ENCODE peak calls at places on chromosomes 6 and 20, in four cellular contexts. E is GM12878, Z is IMR-90, X is K562. N is an unnamed sample.

GRCh38 chr6:34511923-34512737 is 44.0 kb downstream of the SPDEF start:
- DNase-seq in E (no peak), Z (no peak), X (no peak), N (no peak)

GRCh38 chr6:63572733-63573139 is 456 bp downstream of the LOC128125822 start:
- DNase-seq in E (no peak), Z (no peak), X (peak), N (no peak)

GRCh38 chr6:99822741-99823512 is 171.1 kb downstream of the MCHR2 start:
- DNase-seq in E (no peak), Z (peak), X (peak), N (peak)

GRCh38 chr20:58498445-58499068 is 16.6 kb downstream of the APCDD1L start:
- DNase-seq in E (no peak), Z (no peak), X (no peak), N (no peak)

GRCh38 chr6:35370124-35370741 is 27.9 kb downstream of the PPARD start:
- DNase-seq in E (no peak), Z (peak), X (no peak), N (peak)

GRCh38 chr20:48723308-48724264 is 104.2 kb downstream of the PREX1 start:
- DNase-seq in E (no peak), Z (no peak), X (no peak), N (no peak)

GRCh38 chr6:20211037-20211940 is 980 bp downstream of the MBOAT1 start:
- DNase-seq in E (no peak), Z (peak), X (no peak), N (no peak)

GRCh38 chr20:41321003-41321402 is 3.5 kb upstream of the ZHX3 start:
- DNase-seq in E (no peak), Z (no peak), X (no peak), N (no peak)

GRCh38 chr6:53532942-53533341 is 12.0 kb downstream of the GCLC start:
- DNase-seq in E (no peak), Z (no peak), X (no peak), N (no peak)

GRCh38 chr6:148779142-148779562 is 32.3 kb downstream of the UST start:
- DNase-seq in E (no peak), Z (peak), X (no peak), N (no peak)

GRCh38 chr6:74277749-74278148 is 581.7 kb downstream of the CD109 start:
- DNase-seq in E (no peak), Z (peak), X (no peak), N (no peak)

GRCh38 chr6:17768388-17768787 is 61.7 kb upstream of the NUP153 start:
- DNase-seq in E (no peak), Z (peak), X (no peak), N (no peak)

GRCh38 chr6:9100869-9101575 is 665.7 kb upstream of the SLC35B3 start:
- DNase-seq in E (no peak), Z (no peak), X (no peak), N (no peak)

GRCh38 chr6:149451361-149452061 is 33.3 kb downstream of the ZC3H12D start:
- DNase-seq in E (no peak), Z (no peak), X (no peak), N (no peak)

DNA sequence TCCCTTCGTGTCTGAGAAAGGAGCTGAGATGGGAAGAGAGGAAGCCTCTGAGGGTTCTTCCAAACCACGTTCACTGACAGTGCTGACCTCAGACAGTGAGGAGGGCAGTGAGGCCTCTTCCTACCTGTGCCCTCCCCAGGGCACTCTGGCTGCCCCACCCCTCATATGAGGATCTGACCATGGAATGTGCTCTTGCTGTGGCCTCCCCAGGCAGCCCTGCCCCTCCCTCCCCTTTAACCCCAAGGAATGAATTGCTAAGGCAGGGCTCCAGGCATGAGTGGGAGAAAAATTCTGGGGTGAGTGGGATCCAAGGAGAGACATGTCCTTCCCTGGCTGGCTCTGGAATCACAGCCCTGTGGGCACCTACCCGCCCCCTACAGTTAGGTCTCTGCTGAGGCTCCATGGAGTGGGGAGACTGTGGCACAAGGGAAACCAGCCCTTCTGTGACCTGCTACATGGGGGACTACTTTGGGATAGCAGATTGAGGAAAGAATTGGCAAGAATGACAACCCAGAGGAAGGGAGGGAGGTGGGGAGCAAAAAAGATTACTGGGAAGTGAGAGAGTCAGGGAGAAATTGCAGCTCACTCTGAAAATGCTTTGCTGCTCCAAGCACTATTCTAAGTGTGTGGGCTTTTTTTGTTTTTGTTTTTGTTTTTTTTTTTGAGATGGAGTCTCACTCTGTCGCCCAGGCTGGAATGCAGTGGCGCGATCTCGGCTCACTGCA is 29.4 kb downstream of the TNXB start:
- DNase-seq in E (no peak), Z (no peak), X (no peak), N (no peak)
- TF ChIP-seq CTCF in E (no peak), Z (no peak), X (no peak), N (no peak)

DNA sequence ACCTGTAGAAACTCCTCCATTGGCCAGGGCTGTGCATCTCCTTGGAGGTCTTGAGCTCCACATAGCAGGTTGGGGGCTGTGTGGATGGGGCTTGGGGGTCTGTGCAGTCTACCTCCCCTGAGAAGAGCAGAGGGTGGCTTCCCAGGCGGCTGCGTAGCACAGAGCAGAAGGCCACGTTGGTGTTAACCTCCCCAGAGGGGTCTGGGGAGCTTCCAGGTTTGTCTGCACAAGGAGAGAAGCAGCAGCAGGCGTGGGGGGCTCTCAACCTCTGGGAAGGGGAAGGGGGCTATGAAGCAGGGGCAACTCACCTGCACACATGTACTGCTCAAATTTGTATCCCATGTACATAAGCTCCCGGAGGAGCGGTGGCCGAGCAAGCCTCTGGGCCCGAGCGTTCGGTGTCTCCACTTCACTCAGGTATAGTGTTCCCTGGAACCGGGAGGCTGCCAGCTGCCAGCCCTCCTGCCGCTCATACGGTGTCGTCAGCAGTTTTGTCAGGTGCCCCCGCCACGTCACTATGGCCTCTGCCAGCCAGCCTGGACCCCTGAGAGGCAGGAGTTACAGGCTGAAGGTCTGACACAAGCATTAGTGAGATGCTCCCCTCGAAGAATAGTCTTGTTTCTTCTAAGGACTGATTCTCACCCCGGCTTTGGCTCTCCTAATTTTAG is 1.2 kb downstream of the DXO start:
- DNase-seq in E (no peak), Z (no peak), X (no peak), N (no peak)
- TF ChIP-seq ELK1 in E (no peak), Z (no peak), X (no peak), N (no peak)

GRCh38 chr6:79632580-79632979 is 1.5 kb downstream of the SH3BGRL2 start:
- DNase-seq in E (no peak), Z (peak), X (no peak), N (no peak)

GRCh38 chr6:79631800-79632172 is 657 bp downstream of the SH3BGRL2 start:
- DNase-seq in E (no peak), Z (no peak), X (no peak), N (no peak)

GRCh38 chr6:79630400-79630882 is 688 bp upstream of the SH3BGRL2 start:
- DNase-seq in E (no peak), Z (no peak), X (no peak), N (no peak)

GRCh38 chr6:79628466-79629288 is 2.5 kb upstream of the SH3BGRL2 start:
- DNase-seq in E (no peak), Z (no peak), X (no peak), N (no peak)

DNA sequence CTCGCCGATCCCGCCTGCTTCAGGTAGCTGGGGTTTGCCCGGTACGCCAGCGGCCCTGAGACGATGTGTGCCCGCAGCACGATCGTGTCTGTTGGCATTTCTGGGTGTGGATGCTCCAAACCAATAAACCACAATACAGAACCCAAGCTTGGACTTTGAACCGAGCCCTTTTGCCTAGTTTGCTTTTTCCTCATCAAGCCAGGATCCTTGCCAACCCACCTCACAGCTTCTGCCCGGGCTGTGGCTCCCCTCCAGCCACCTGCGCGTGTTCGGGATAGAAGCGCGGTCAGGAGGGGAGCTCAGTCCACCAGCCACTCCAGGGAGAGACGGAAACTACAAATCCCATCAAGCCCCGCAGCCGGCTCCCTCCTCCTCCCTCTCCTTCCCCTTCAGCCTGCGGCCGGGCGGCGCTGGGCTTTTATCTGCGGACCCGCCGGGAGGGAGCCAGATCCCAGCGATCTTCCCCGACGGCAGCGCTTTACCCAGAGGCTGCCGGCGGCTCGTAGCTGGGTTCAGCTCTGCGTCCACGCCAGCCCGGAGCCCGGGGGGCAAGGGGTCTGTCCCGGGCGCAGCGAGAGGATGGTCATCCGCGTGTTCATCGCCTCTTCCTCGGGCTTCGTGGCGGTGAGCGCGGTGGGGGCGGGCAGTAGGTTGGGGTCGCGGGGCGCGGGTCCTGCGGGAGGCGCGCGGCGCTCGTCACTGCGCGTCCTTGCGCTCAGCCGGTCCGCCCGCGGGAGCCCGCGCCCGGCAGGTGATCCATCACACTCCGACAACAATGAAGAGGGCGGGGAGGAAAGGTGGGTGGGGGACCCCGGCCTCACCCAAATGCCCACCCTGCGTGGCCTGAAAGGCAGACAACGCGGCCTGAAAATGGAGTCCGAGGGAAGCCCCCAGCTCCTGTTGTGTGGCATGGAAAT is at the start of gene SH3BGRL2:
- DNase-seq in E (no peak), Z (peak), X (peak), N (peak)
- TF ChIP-seq POLR2A in E (no peak), Z (no peak), X (peak), N (no peak)

GRCh38 chr6:144149894-144150672 is at the start of gene STX11:
- DNase-seq in E (peak), Z (peak), X (peak), N (peak)

GRCh38 chr6:144151010-144151727 is 852 bp downstream of the STX11 start:
- DNase-seq in E (peak), Z (no peak), X (no peak), N (no peak)

GRCh38 chr6:144149558-144149893 is 791 bp upstream of the STX11 start:
- DNase-seq in E (no peak), Z (no peak), X (no peak), N (no peak)

GRCh38 chr6:144148891-144149290 is 1.4 kb upstream of the STX11 start:
- DNase-seq in E (no peak), Z (peak), X (no peak), N (no peak)

GRCh38 chr6:144150673-144151009 is 324 bp downstream of the STX11 start:
- DNase-seq in E (no peak), Z (peak), X (peak), N (peak)
- TF ChIP-seq CTCF in E (peak), Z (no peak), X (no peak), N (no peak)

GRCh38 chr6:6784514-6785162 is 196.1 kb downstream of the LY86 start:
- DNase-seq in E (no peak), Z (no peak), X (no peak), N (no peak)

GRCh38 chr6:6783736-6784135 is 195.2 kb downstream of the LY86 start:
- DNase-seq in E (no peak), Z (no peak), X (no peak), N (no peak)

GRCh38 chr6:6781877-6782236 is 193.3 kb downstream of the LY86 start:
- DNase-seq in E (no peak), Z (no peak), X (no peak), N (no peak)

GRCh38 chr6:6780231-6780630 is 191.7 kb downstream of the LY86 start:
- DNase-seq in E (no peak), Z (no peak), X (no peak), N (no peak)

GRCh38 chr6:6781172-6781876 is 192.8 kb downstream of the LY86 start:
- DNase-seq in E (no peak), Z (peak), X (no peak), N (peak)
- TF ChIP-seq ELK1 in E (no peak), Z (no peak), X (no peak), N (no peak)

GRCh38 chr6:6588064-6588923 is at the start of gene LY86:
- DNase-seq in E (peak), Z (no peak), X (no peak), N (no peak)
- TF ChIP-seq POLR2A in E (peak), Z (no peak), X (no peak), N (no peak)

GRCh38 chr6:6220718-6221117 is 99.7 kb downstream of the F13A1 start:
- DNase-seq in E (no peak), Z (no peak), X (no peak), N (no peak)
- TF ChIP-seq CTCF in E (peak), Z (no peak), X (no peak), N (peak)

DNA sequence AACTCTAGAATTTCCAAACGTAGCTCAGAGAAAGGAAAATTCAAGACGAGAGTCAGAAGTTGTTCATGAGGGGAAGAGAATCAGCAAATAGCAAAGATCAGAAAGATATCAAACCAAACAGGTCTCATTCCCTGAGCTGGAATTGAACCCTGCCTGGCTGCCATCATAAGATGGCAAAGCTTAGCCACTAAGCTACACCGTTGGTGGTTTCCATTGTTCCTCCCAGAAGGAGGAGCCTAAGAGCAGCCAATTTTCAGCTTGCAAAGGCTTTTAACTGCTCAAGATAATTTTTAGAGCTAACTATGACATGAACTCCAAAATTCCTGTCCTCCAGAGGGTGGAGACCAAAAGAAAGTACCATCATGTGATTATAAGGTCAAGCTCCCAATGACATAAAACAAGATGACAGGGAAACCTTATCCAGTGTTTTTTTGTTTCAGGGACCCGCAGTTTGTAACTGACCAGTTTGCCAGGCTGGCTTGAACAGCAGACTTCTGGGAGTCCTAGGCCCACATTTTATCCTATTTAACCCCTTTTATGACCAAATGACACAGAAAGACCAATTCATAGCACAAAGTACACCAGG is 55.9 kb downstream of the COL11A2 start:
- DNase-seq in E (no peak), Z (no peak), X (no peak), N (no peak)
- TF ChIP-seq ELK1 in E (no peak), Z (no peak), X (no peak), N (no peak)

DNA sequence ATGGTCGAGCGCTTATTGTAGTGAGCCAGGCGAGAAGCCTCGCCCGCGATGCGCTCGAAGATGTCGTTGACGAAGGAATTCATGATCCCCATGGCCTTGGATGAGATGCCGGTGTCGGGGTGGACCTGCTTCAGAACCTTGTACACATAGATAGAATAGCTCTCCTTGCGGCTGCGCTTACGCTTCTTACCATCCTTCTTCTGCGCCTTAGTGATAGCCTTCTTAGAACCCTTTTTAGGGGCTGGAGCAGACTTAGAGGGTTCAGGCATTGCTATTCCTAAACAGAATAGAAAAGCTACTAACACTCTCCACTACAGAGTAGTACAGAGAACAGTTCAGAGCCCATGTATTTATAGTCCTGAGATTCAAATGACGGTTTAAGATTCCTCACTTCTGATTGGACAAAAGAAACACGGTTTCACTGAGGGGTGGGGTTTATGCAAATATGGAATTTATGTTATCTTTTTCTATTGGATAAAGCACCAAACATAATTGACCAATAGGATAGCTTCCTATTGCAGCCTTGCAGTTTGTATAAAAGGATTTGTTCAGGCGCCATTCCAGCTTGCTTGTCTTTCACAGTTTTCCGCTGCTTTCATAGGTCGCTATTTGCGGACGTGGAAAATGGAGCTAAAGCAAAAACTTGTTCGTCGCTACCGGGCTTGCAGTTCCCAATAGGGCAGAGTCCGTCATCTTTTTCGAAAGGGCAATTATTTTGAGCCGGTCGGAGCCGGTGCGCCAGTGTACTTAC is 43.7 kb upstream of the HFE start:
- DNase-seq in E (peak), Z (peak), X (peak), N (peak)
- TF ChIP-seq POLR2A in E (peak), Z (peak), X (no peak), N (no peak)